ENCODE peak calls at places on chromosomes 11 and 22, in seven cellular contexts. J is stomach, M is NB4, Z is A549, Y is spleen, B is HCT116, S is lower leg skin. G is an unnamed sample.

GRCh38 chr11:108241370-108242037 is 18.6 kb downstream of the ATM start:
- DNase-seq in Y (no peak), S (no peak), B (no peak), M (no peak), J (no peak), Z (no peak), G (no peak)

GRCh38 chr11:72741849-72742521 is 10.2 kb downstream of the ARAP1 start:
- DNase-seq in Y (peak), B (no peak), J (no peak), S (no peak), M (peak), Z (no peak), G (no peak)

GRCh38 chr11:92495107-92495793 is 270.6 kb downstream of the FAT3 start:
- DNase-seq in B (no peak), S (no peak), Z (no peak), Y (no peak), J (no peak), M (no peak), G (no peak)

GRCh38 chr11:48900131-48900800 is 83.4 kb downstream of the TRIM51G start:
- DNase-seq in Z (no peak), Y (peak), S (peak), B (no peak), M (no peak), J (no peak), G (no peak)

GRCh38 chr22:47550524-47551437 is 788.3 kb downstream of the TBC1D22A start:
- DNase-seq in J (peak), Z (no peak), M (no peak), B (no peak), S (peak), Y (no peak), G (no peak)

GRCh38 chr11:129814244-129814992 is 1.2 kb upstream of the TMEM45B start:
- DNase-seq in J (no peak), M (no peak), B (no peak), Y (peak), Z (peak), S (no peak), G (no peak)

GRCh38 chr11:83599066-83599465 is 312.9 kb upstream of the CCDC90B start:
- DNase-seq in Y (no peak), M (no peak), J (no peak), Z (no peak), B (no peak), S (no peak), G (no peak)

GRCh38 chr11:131391161-131391560 is 20.7 kb downstream of the NTM start:
- DNase-seq in M (no peak), J (no peak), S (no peak), Z (no peak), B (no peak), Y (no peak), G (no peak)

GRCh38 chr11:73307323-73308002 is 613 bp upstream of the ARHGEF17 start:
- DNase-seq in M (peak), B (peak), Z (peak), J (peak), S (peak), Y (peak), G (peak)

GRCh38 chr22:31451709-31452571 is 37.7 kb downstream of the EIF4ENIF1 start:
- DNase-seq in S (no peak), B (peak), Z (peak), M (peak), J (no peak), Y (no peak), G (no peak)

GRCh38 chr11:70544067-70544773 is 145.9 kb downstream of the CTTN start:
- DNase-seq in S (no peak), Y (peak), J (no peak), M (no peak), B (no peak), Z (no peak), G (no peak)

GRCh38 chr11:70477607-70478006 is 79.3 kb downstream of the CTTN start:
- DNase-seq in Z (no peak), S (no peak), M (no peak), J (no peak), B (no peak), Y (no peak), G (no peak)

GRCh38 chr11:22808559-22809197 is 20.9 kb downstream of the SVIP start:
- DNase-seq in Y (no peak), Z (no peak), B (no peak), M (no peak), J (no peak), S (no peak), G (peak)

GRCh38 chr11:61067782-61068181 is 34.5 kb upstream of the CD5 start:
- DNase-seq in B (no peak), J (no peak), Y (no peak), M (no peak), S (peak), Z (no peak), G (no peak)

GRCh38 chr22:48088226-48088625 is 1325.8 kb downstream of the TBC1D22A start:
- DNase-seq in B (no peak), M (no peak), Y (no peak), S (no peak), Z (no peak), J (no peak), G (no peak)

GRCh38 chr11:117621226-117621625 is 175.8 kb downstream of the DSCAML1 start:
- DNase-seq in M (peak), Z (peak), Y (no peak), S (no peak), J (no peak), B (peak), G (no peak)

GRCh38 chr11:4464216-4465159 is 15.4 kb downstream of the OR52K2 start:
- DNase-seq in Y (no peak), S (no peak), B (peak), J (no peak), M (no peak), Z (peak), G (no peak)

GRCh38 chr22:37675930-37676571 is 615 bp downstream of the LGALS1 start:
- DNase-seq in Y (no peak), M (peak), S (no peak), B (no peak), J (no peak), Z (peak), G (peak)

GRCh38 chr11:85874265-85874664 is 19.1 kb downstream of the CCDC83 start:
- DNase-seq in J (no peak), M (no peak), S (no peak), Z (no peak), B (no peak), Y (no peak), G (no peak)

GRCh38 chr11:55572548-55572947 is 620 bp downstream of the OR4C16 start:
- DNase-seq in M (no peak), J (no peak), Z (no peak), S (no peak), Y (no peak), B (no peak), G (no peak)

GRCh38 chr22:17234144-17234623 is 14.9 kb upstream of the ADA2 start:
- DNase-seq in S (no peak), Y (peak), J (no peak), M (no peak), B (peak), Z (peak), G (no peak)

DNA sequence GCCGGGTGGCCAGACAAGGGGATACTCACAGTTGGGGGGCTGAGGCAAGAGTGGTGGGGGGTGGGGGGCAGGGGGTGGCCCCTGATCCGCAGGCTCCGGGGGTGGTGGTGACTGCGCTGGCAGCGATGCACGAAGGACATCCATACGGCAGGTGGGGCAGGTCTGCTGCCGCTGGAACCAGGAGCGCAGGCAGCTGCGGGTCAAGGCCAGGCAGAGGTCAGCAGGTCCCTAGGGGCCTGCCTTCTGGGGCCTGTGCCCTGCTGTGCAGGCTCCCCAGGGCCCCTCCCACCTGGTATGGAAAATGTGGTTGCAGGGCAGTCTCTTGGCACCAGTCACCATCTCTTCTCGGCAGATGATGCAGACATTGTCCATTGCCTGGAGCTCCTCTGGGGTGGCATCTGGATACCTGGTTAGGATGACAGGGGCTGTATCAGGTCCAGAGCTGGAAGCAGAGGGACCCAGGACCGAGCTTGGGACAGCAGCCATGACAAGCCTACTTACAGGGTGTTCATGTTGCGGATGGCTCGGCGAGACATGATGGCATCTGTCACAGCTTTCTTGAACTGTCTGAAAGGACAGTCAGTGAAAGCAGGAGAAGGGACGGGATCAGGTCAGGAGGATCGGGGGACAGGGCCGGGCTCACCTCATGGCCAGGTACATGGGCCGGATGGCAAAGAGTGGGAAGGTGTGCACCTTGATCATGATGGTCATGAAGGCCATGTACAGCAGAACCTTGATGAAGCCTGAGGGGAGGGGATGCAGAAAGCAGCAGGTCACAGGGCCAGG is 3.5 kb downstream of the SYVN1 start:
- DNase-seq in M (peak), B (no peak), Z (no peak), Y (peak), S (no peak), J (no peak), G (no peak)
- TF ChIP-seq POLR2A in M (no peak), B (no peak), Z (no peak), Y (no peak), S (no peak), J (no peak), G (no peak)

DNA sequence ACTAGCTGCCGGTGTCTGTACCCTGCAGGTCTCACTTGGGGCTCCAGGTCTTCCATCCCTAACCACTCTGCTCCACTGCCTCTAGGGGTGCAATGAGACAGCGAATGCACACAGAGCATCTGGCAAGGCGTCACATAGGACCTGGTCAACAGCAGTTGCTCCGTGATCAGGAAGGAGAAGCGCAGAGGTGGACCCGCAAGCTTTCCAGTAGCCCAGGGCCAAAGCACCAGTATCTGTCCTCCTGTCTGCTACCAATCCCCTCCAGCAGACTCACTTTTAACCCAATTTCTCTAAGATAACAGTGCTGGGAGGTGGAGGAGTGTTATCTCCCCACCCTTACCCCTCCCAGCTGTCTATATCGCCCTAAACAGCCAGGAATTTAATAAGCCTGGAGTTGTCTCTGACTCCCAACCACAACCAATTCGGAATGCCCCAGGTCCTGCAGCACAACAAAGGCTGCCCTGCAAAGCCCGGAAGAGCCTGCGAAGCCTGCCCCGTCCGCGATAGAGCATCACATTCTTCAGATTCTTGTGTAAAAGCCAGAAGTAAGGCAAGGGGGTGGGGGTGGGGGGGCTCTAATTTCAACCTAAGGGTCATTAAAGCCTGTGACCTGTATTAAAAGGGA is 19.3 kb downstream of the MYH9 start:
- DNase-seq in Z (peak), Y (no peak), M (no peak), S (no peak), J (no peak), B (no peak), G (no peak)
- TF ChIP-seq POLR2A in Z (no peak), Y (no peak), M (no peak), S (no peak), J (no peak), B (no peak), G (no peak)

GRCh38 chr22:49962012-49962750 is 1.6 kb downstream of the PIM3 start:
- DNase-seq in Y (peak), J (peak), M (peak), S (peak), B (no peak), Z (peak), G (peak)
- TF ChIP-seq POLR2A in Y (no peak), J (no peak), M (no peak), S (no peak), B (no peak), Z (no peak), G (peak)

DNA sequence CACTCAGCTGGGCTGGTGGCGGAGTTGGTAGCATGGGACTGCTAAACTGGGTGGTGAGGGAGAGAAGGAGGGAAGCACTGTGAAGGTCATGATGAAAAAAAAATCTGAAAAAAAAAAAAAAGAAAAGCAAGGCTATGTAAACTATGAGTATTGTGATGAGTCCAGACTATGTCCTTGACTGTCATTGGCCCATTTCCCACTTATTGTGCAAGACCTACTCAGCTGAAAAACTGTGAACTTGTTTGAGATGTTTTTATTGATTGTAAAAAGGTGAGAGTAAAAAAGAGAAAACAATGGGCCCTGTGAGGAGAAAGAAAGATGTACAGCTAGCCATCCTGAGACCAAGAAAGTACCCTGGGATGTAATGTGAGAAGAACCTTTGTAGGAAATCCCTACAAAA is 798.4 kb upstream of the TENM4 start:
- DNase-seq in S (no peak), Z (no peak), B (no peak), Y (no peak), M (no peak), J (no peak), G (no peak)
- TF ChIP-seq POLR2A in S (no peak), Z (no peak), B (no peak), Y (no peak), M (no peak), J (no peak), G (no peak)

DNA sequence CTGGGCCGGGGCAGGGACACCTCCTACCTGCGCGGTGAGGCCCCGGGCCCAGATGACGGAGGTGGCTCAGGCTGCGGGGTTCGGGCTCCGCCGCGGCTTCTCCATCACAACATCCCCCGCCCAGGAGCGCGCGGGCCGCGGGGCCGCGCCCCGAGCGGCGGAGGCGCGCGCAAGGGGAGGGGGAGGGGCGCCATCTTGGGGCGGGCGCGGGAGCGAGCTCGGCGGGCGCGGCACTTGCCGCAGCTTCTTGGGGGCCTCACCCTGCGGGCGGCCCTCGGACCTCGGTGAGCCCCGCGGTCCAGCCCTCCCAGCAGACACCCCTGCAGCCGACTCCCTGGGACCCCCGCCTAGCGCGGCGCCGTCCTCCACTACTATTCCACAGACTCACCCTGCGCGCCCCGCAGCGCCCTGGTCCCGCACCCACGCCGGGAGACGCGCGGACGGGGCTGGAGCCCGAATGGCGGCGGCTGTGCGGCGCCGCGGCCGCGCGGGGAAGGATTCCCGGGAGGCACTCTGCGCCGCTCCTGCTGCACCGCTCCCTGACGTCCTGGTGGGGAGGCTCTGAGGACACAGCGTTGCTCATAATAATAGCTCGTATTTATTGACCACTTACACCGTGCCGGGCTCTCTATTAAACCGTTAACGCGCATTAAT is at the start of gene APBB1:
- DNase-seq in M (no peak), Y (peak), Z (peak), S (peak), B (no peak), J (peak), G (peak)
- TF ChIP-seq POLR2A in M (no peak), Y (no peak), Z (peak), S (no peak), B (no peak), J (no peak), G (peak)

DNA sequence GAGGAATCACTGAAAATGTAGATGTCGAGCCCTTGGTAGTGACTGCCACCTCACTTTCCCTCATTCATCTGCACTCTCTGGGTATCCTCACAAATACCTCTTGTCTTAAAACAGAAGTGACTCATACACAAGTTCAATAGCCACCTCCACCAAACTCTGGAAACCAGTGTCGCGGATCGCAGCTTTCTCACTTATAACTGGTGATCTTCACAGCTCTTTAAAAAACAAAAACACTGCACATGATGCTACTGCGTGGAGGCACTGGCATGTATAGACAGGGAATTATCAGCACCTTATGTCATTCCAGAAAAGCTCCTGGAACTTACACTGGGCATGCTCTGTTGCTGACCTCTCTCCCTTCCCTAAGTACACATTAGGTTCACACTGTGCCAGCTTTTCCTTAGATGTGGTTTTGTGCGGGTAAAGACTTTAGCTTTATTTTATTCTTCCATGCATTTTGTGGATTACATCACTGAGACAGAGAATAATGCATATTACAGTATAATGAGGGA is 425.5 kb upstream of the CADM1 start:
- DNase-seq in Y (no peak), Z (no peak), S (no peak), M (no peak), J (no peak), B (no peak), G (no peak)
- TF ChIP-seq POLR2A in Y (no peak), Z (no peak), S (no peak), M (no peak), J (no peak), B (no peak), G (no peak)

GRCh38 chr22:50306753-50307749 is at the start of gene PLXNB2:
- DNase-seq in B (peak), J (peak), Z (peak), S (no peak), M (peak), Y (no peak), G (peak)
- TF ChIP-seq POLR2A in B (peak), J (no peak), Z (peak), S (no peak), M (no peak), Y (no peak), G (peak)

GRCh38 chr22:29145321-29146072 is 60.2 kb upstream of the EMID1 start:
- DNase-seq in J (peak), S (peak), Z (no peak), B (no peak), M (peak), Y (peak), G (peak)
- TF ChIP-seq POLR2A in J (no peak), S (no peak), Z (no peak), B (no peak), M (no peak), Y (no peak), G (no peak)

GRCh38 chr22:25567305-25567704 is 2.8 kb downstream of the GRK3 start:
- DNase-seq in Y (no peak), S (no peak), B (no peak), Z (no peak), J (no peak), M (no peak), G (no peak)

GRCh38 chr22:25564979-25565677 is 653 bp downstream of the GRK3 start:
- DNase-seq in M (peak), Y (peak), J (no peak), Z (peak), B (no peak), S (peak), G (no peak)

GRCh38 chr22:25564320-25564978 is at the start of gene GRK3:
- DNase-seq in Y (peak), S (peak), M (peak), B (peak), J (peak), Z (peak), G (peak)

GRCh38 chr22:25566812-25567211 is 2.3 kb downstream of the GRK3 start:
- DNase-seq in Y (no peak), Z (no peak), B (no peak), S (no peak), M (peak), J (no peak), G (no peak)

GRCh38 chr22:25563757-25564319 is 637 bp upstream of the GRK3 start:
- DNase-seq in S (no peak), Y (no peak), J (no peak), B (no peak), Z (no peak), M (peak), G (no peak)
- TF ChIP-seq POLR2A in S (no peak), Y (no peak), J (no peak), B (no peak), Z (no peak), M (no peak), G (no peak)